ENCODE peak calls at places on chromosomes 3 and 15, in six cellular contexts. H is PC-9, Y is skeletal muscle cell, I is choroid plexus epithelial cell, T is heart left ventricle, O is Peyer's patch. P is an unnamed sample.

GRCh38 chr3:129612350-129613204 is 6.1 kb upstream of the PLXND1 start:
- DNase-seq in H (no peak), Y (no peak), I (no peak), T (peak; percentile 35), O (no peak), P (no peak)

GRCh38 chr3:4656646-4657318 is 163.6 kb downstream of the ITPR1 start:
- DNase-seq in H (no peak), Y (no peak), I (peak; percentile 12), T (no peak), O (no peak), P (no peak)

GRCh38 chr3:179227349-179227748 is 23.6 kb downstream of the KCNMB3 start:
- DNase-seq in H (peak; percentile 43), Y (no peak), I (peak; percentile 30), T (no peak), O (no peak), P (no peak)

GRCh38 chr15:96089396-96090058 is 241.0 kb upstream of the NR2F2 start:
- DNase-seq in H (no peak), Y (no peak), I (no peak), T (peak; percentile 26), O (no peak), P (no peak)

GRCh38 chr3:10594915-10595314 is 89.5 kb upstream of the ATP2B2 start:
- DNase-seq in H (no peak), Y (peak; percentile 4), I (peak; percentile 71), T (peak; percentile 41), O (no peak), P (peak; percentile 50)

GRCh38 chr3:170356596-170357175 is 829 bp upstream of the SKIL start:
- DNase-seq in H (peak; percentile 77), Y (peak; percentile 60), I (no peak), T (peak; percentile 92), O (peak; percentile 90), P (peak; percentile 46)

GRCh38 chr3:99925584-99925983 is 107.9 kb downstream of the CMSS1 start:
- DNase-seq in H (peak; percentile 88), Y (peak; percentile 80), I (peak; percentile 74), T (peak; percentile 66), O (no peak), P (peak; percentile 96)

GRCh38 chr3:47475029-47475569 is 642 bp downstream of the SCAP start:
- DNase-seq in H (peak; percentile 46), Y (no peak), I (peak; percentile 36), T (no peak), O (no peak), P (no peak)

GRCh38 chr3:38151667-38152265 is 13.3 kb downstream of the MYD88 start:
- DNase-seq in H (peak; percentile 95), Y (no peak), I (no peak), T (no peak), O (no peak), P (no peak)

GRCh38 chr3:123843668-123844067 is 40.5 kb downstream of the MYLK start:
- DNase-seq in H (no peak), Y (no peak), I (peak; percentile 52), T (no peak), O (no peak), P (no peak)

GRCh38 chr3:198032445-198032936 is 72.5 kb downstream of the LMLN start:
- DNase-seq in H (no peak), Y (no peak), I (no peak), T (peak; percentile 50), O (no peak), P (no peak)

GRCh38 chr3:60024400-60024799 is 974.6 kb upstream of the CFAP20DC start:
- DNase-seq in H (no peak), Y (no peak), I (no peak), T (no peak), O (no peak), P (no peak)

GRCh38 chr3:197686899-197687298 is 49.8 kb downstream of the RUBCN start:
- DNase-seq in H (no peak), Y (no peak), I (no peak), T (no peak), O (no peak), P (no peak)

GRCh38 chr3:191438150-191438814 is 22.7 kb upstream of the PYDC2 start:
- DNase-seq in H (no peak), Y (no peak), I (no peak), T (no peak), O (no peak), P (no peak)

GRCh38 chr15:81001180-81002003 is 669 bp downstream of the TLNRD1 start:
- DNase-seq in H (no peak), Y (no peak), I (peak; percentile 40), T (peak; percentile 75), O (peak; percentile 81), P (no peak)

GRCh38 chr3:58556001-58556400 is 19.0 kb upstream of the ACOX2 start:
- DNase-seq in H (no peak), Y (no peak), I (no peak), T (no peak), O (no peak), P (no peak)

GRCh38 chr15:71748327-71748726 is 62.0 kb upstream of the NR2E3 start:
- DNase-seq in H (no peak), Y (no peak), I (peak; percentile 62), T (no peak), O (no peak), P (no peak)

GRCh38 chr15:70093070-70093469 is 4.6 kb downstream of the TLE3 start:
- DNase-seq in H (no peak), Y (no peak), I (no peak), T (no peak), O (no peak), P (no peak)

GRCh38 chr3:113105980-113106379 is 105.4 kb upstream of the BOC start:
- DNase-seq in H (no peak), Y (no peak), I (peak; percentile 48), T (no peak), O (no peak), P (no peak)

GRCh38 chr3:99499235-99499798 is 139.1 kb upstream of the COL8A1 start:
- DNase-seq in H (peak; percentile 48), Y (no peak), I (peak; percentile 85), T (peak; percentile 46), O (no peak), P (peak; percentile 28)

GRCh38 chr3:123660900-123661299 is 76.0 kb upstream of the HACD2 start:
- DNase-seq in H (no peak), Y (peak; percentile 98), I (peak; percentile 99), T (peak; percentile 95), O (peak; percentile 86), P (peak; percentile 46)

GRCh38 chr3:111859061-111859973 is at the start of gene PHLDB2:
- DNase-seq in H (peak; percentile 97), Y (peak; percentile 54), I (peak; percentile 80), T (peak; percentile 92), O (peak; percentile 61), P (no peak)

GRCh38 chr3:38084019-38084968 is 45.3 kb downstream of the DLEC1 start:
- DNase-seq in H (no peak), Y (peak; percentile 4), I (peak; percentile 39), T (no peak), O (no peak), P (no peak)

GRCh38 chr3:25686766-25687165 is 22.1 kb upstream of the TOP2B start:
- DNase-seq in H (no peak), Y (no peak), I (no peak), T (no peak), O (no peak), P (no peak)

GRCh38 chr3:3476669-3477068 is 297.2 kb upstream of the CRBN start:
- DNase-seq in H (no peak), Y (no peak), I (no peak), T (no peak), O (no peak), P (no peak)

DNA sequence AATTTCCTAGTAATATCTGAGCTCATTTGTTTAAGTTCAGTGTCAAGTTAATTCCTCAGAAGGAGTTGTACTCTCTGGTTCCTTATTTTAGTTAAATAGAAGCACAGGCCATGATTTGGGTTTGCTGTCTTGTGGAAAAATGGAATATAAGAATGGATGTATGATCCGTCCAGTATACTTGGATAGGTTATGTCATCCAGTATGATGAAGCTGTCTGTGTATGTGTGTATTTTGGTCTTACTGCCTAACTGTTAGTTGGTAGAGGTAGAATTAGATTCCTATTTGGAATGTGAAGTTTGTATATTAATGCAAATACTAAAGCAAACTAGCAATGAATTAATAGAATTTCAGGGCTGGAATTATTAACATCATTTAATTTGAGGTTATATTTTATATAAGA is 7.9 kb downstream of the KBTBD8 start:
- DNase-seq in H (no peak), Y (no peak), I (no peak), T (no peak), O (no peak), P (no peak)
- H3K4me3 ChIP-seq in H (no peak overlapping the region), Y (no peak overlapping the region), I (no peak overlapping the region), T (peak overlapping the region; percentile 1), O (no peak overlapping the region), P (no peak overlapping the region)

GRCh38 chr3:46206284-46206683 is 1.8 kb downstream of the CCR1 start:
- DNase-seq in H (no peak), Y (no peak), I (no peak), T (peak; percentile 34), O (no peak), P (no peak)
- H3K4me3 ChIP-seq in H (no peak overlapping the region), Y (no peak overlapping the region), I (no peak overlapping the region), T (peak overlapping the region; percentile 49), O (peak overlapping the region; percentile 28), P (no peak overlapping the region)

GRCh38 chr15:68618339-68619302 is 39.8 kb downstream of the CORO2B start:
- DNase-seq in H (no peak), Y (no peak), I (peak; percentile 63), T (no peak), O (no peak), P (no peak)

GRCh38 chr15:68623301-68623892 is 44.6 kb downstream of the CORO2B start:
- DNase-seq in H (no peak), Y (no peak), I (peak; percentile 64), T (peak; percentile 75), O (no peak), P (no peak)

GRCh38 chr15:68621535-68621934 is 42.7 kb downstream of the CORO2B start:
- DNase-seq in H (no peak), Y (no peak), I (no peak), T (no peak), O (no peak), P (no peak)

GRCh38 chr15:68619303-68619698 is 40.5 kb downstream of the CORO2B start:
- DNase-seq in H (no peak), Y (no peak), I (no peak), T (no peak), O (no peak), P (no peak)

GRCh38 chr15:68620721-68621528 is 42.1 kb downstream of the CORO2B start:
- DNase-seq in H (no peak), Y (peak; percentile 97), I (peak; percentile 99), T (peak; percentile 92), O (peak; percentile 63), P (no peak)
- H3K4me3 ChIP-seq in H (no peak overlapping the region), Y (peak overlapping the region; percentile 10), I (no peak overlapping the region), T (no peak overlapping the region), O (no peak overlapping the region), P (no peak overlapping the region)

DNA sequence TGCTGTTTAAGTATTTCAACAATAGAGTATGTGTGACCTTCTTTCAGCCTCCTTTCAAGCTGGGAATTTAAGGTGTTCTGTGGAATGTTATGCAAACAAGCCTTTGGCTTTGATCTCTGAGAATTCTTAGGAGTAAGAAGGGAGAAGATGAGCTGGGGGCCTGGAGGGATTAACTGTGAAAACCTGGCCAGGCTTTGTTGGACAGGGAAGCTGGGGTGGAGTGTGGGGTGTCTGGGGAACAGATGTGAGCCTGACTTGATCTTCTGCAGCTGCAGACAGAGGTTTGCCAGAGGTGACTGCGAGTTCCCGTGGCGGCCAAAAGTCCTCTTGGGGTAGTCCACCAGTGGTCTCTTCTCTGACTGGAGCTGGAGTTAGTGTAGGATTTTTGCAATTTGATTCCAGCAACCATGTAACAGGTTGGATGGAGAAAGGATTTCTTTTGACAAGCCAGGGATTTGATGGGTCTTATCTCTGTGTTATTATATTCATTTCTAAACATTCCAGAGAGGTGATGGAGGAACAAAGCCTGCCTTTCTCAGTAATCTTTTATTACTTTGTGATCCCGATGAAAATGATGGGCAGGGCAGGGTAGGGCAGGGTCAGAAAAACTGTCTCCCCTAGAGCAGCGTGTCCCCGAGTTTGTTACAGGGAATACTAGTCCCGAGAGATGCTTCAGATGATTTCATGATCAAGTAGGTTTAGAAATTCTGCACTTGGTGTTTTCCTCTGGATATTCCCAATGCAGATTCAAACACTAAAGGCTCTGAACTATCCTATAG is 111.6 kb upstream of the RGMA start:
- DNase-seq in H (no peak), Y (no peak), I (no peak), T (no peak), O (no peak), P (no peak)
- H3K4me3 ChIP-seq in H (no peak overlapping the region), Y (no peak overlapping the region), I (no peak overlapping the region), T (no peak overlapping the region), O (no peak overlapping the region), P (no peak overlapping the region)